ENCODE peak calls at places on chromosomes 1 and 21, in seven cellular contexts. C is heart left ventricle, N is body of pancreas, S is stomach, Z is H1, L is prostate gland, D is Peyer's patch. J is an unnamed sample.

GRCh38 chr21:14046401-14046800 is 164.4 kb downstream of the LIPI start:
- DNase-seq in C (no peak), N (no peak), S (no peak), Z (no peak), L (no peak), D (no peak), J (no peak)

GRCh38 chr1:33541966-33542365 is 69.5 kb downstream of the ZSCAN20 start:
- DNase-seq in C (no peak), N (no peak), S (no peak), Z (no peak), L (no peak), D (no peak), J (no peak)

GRCh38 chr1:55623339-55623738 is 408.2 kb upstream of the USP24 start:
- DNase-seq in C (peak; percentile 63), N (peak; percentile 72), S (no peak), Z (no peak), L (no peak), D (no peak), J (peak; percentile 57)

GRCh38 chr1:229380514-229381160 is 37.8 kb upstream of the CCSAP start:
- DNase-seq in C (no peak), N (no peak), S (no peak), Z (no peak), L (no peak), D (no peak), J (no peak)

GRCh38 chr1:70840260-70840953 is 207.2 kb downstream of the PTGER3 start:
- DNase-seq in C (no peak), N (no peak), S (no peak), Z (no peak), L (no peak), D (no peak), J (no peak)

GRCh38 chr1:165717918-165718515 is 19.7 kb upstream of the ALDH9A1 start:
- DNase-seq in C (peak; percentile 21), N (peak; percentile 73), S (peak; percentile 49), Z (no peak), L (peak; percentile 45), D (peak; percentile 40), J (no peak)

GRCh38 chr1:32246888-32247273 is at the start of gene FAM167B:
- DNase-seq in C (peak; percentile 76), N (no peak), S (no peak), Z (no peak), L (no peak), D (no peak), J (no peak)

GRCh38 chr1:170668301-170668789 is 4.4 kb downstream of the PRRX1 start:
- DNase-seq in C (no peak), N (no peak), S (no peak), Z (no peak), L (no peak), D (no peak), J (no peak)

GRCh38 chr1:34682452-34683223 is 72.2 kb upstream of the GJB5 start:
- DNase-seq in C (no peak), N (no peak), S (no peak), Z (no peak), L (no peak), D (no peak), J (no peak)

GRCh38 chr1:34686531-34686930 is 68.3 kb upstream of the GJB5 start:
- DNase-seq in C (no peak), N (no peak), S (no peak), Z (no peak), L (no peak), D (no peak), J (no peak)

GRCh38 chr1:34684246-34684645 is 70.6 kb upstream of the GJB5 start:
- DNase-seq in C (no peak), N (no peak), S (no peak), Z (peak; percentile 17), L (no peak), D (no peak), J (no peak)

GRCh38 chr1:34683616-34684015 is 71.2 kb upstream of the GJB5 start:
- DNase-seq in C (no peak), N (no peak), S (no peak), Z (no peak), L (no peak), D (no peak), J (no peak)

GRCh38 chr1:34685225-34685624 is 69.6 kb upstream of the GJB5 start:
- DNase-seq in C (no peak), N (no peak), S (no peak), Z (no peak), L (no peak), D (no peak), J (no peak)
- TF ChIP-seq POLR2A in C (no peak), N (no peak), S (no peak), Z (no peak), L (no peak), D (no peak), J (no peak)

GRCh38 chr21:41902946-41903345 is 23.8 kb upstream of the PRDM15 start:
- DNase-seq in C (no peak), N (no peak), S (no peak), Z (no peak), L (no peak), D (no peak), J (no peak)

GRCh38 chr21:41901782-41902181 is 22.6 kb upstream of the PRDM15 start:
- DNase-seq in C (no peak), N (no peak), S (no peak), Z (no peak), L (no peak), D (no peak), J (no peak)

GRCh38 chr21:41901099-41901498 is 22.0 kb upstream of the PRDM15 start:
- DNase-seq in C (no peak), N (peak; percentile 89), S (peak; percentile 53), Z (no peak), L (no peak), D (no peak), J (no peak)

GRCh38 chr21:41906770-41907169 is 27.6 kb upstream of the PRDM15 start:
- DNase-seq in C (no peak), N (no peak), S (no peak), Z (no peak), L (no peak), D (no peak), J (no peak)

DNA sequence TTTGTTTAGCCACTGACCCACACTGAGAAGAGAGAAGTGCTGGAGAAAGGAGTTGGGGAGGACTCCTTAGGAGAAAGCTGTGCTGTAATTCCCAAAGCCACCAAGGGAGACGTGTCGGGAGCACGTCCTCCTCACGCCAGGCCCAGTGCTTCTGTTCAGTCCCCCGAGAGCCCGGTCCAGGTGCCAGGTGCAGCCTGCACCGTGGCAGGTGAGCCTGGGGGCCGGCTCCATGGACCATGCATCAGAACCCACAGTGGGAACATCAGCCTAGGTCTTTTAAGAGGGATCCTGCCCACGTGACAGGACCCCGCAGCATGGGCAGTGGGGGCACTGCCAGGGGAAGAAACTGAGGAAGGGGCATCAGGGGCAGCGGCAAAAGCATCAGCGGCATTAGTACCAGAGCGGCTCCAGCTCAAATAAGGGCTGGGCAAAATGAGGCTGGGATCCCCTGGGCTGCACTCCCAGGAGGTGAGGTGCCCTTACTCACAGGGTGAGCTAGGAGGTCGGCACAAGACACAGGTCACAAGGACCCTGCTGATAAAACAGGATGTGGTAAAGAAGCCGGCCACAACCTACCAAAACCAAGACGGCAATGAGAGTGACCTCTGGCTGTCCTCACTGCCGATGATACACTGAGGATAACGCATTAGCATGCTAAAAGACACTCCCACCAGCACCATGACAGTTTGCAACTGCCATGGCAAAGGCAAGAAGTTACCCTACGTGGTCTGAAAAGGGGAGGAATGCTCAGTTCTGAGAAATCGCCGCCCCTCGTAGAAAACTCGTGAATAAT is 24.6 kb upstream of the PRDM15 start:
- DNase-seq in C (no peak), N (no peak), S (no peak), Z (no peak), L (no peak), D (no peak), J (no peak)
- H3K4me1 ChIP-seq in C (no peaks in the 10 kb centered on the region), N (peaks cover 20% of the 10 kb centered on the region), S (peaks cover 7% of the 10 kb centered on the region), Z (no peaks in the 10 kb centered on the region), L (no peaks in the 10 kb centered on the region), D (no peaks in the 10 kb centered on the region), J (peaks cover 2% of the 10 kb centered on the region)

DNA sequence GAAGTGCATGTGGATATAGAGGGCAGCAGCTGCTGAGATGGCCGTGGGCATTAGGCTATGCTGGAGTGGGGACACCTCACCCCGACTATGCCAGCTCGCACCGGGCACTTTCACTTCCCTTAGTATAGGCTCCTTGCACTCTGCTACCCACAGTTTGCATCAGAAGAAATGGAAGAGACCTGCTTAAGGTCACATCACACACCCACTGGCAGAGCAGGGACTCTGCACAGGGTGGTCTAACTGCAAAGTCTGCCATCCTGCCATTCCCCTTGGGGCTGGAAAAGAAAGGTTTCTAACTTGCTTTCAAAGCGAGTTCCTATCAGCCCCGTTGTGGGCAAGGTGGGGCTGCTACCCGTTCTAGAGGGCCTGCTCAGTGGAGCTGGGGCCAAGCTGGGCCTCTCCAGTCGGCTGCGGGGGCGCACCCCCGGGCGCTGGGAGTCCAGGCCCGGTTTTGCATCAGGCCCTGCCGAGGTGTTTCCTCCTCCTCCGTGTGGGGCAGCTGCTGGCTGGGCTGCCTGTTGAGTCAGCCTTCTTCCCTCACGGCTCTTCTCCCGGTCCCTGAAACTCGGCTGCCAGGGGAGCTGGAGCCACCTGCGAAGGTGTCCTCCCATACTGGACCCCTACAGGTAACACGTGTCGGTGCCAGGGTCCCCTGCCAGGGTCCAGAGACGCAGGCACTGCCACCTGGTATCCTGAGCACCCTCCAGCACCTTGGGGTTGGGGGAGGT is at the start of gene SYTL1:
- DNase-seq in C (no peak), N (peak; percentile 84), S (peak; percentile 82), Z (no peak), L (peak; percentile 72), D (peak; percentile 78), J (no peak)
- TF ChIP-seq POLR2A in C (no peak), N (peak; percentile 79), S (no peak), Z (no peak), L (peak; percentile 65), D (no peak), J (no peak)

DNA sequence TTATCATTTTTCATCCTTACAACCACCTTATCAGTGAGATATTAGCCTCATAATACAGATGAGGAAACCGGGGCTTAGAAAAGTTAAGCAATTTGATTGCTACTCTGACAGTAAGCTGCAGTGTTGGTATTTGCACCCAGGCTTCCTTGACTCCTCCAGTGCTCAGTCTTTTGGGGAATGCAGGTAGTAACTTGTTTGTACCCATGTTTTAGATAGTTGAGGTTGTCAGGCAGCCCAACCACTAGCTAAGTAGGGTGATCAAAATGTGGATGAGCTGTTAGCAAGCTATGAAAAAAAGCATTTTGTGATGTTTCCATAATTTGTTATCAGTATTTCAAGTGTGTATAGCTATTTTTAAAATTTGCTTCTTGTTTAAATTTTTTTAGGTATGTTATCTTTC is 80.8 kb downstream of the SASS6 start:
- DNase-seq in C (no peak), N (no peak), S (no peak), Z (no peak), L (no peak), D (no peak), J (no peak)
- H3K4me1 ChIP-seq in C (peaks cover 7% of the 10 kb centered on the region), N (peaks cover 29% of the 10 kb centered on the region), S (peaks cover 48% of the 10 kb centered on the region), Z (peaks cover 2% of the 10 kb centered on the region), L (no peaks in the 10 kb centered on the region), D (no peaks in the 10 kb centered on the region), J (peaks cover 11% of the 10 kb centered on the region)

GRCh38 chr1:54488065-54488750 is 59.8 kb upstream of the ACOT11 start:
- DNase-seq in C (peak; percentile 95), N (peak; percentile 94), S (peak; percentile 94), Z (peak; percentile 73), L (peak; percentile 89), D (peak; percentile 82), J (peak; percentile 97)
- TF ChIP-seq POLR2A in C (peak; percentile 51), N (peak; percentile 45), S (no peak), Z (peak; percentile 49), L (peak; percentile 10), D (no peak), J (peak; percentile 44)

DNA sequence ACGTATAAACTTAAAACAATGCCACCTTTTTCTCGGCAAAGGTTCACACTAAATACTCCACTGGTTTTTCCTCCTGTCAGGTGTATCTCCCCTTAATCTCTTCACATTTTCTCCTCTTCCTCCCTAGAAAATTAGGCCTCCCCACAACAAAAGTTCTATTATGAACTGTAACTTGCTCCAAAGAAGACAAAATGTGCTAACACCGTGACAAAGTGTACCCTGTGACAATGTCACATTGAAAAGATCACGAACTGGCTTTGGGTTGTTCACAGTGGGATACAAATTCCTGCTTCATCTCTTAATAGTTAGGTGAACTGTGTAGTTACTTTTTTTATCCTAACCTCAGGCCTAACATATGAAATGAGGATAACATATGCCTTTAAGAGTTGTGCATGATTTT is 6.0 kb downstream of the NUCKS1 start:
- DNase-seq in C (no peak), N (no peak), S (no peak), Z (no peak), L (no peak), D (no peak), J (no peak)
- H3K4me1 ChIP-seq in C (peaks cover 25% of the 10 kb centered on the region), N (peaks cover 42% of the 10 kb centered on the region), S (peaks cover 77% of the 10 kb centered on the region), Z (peaks cover 11% of the 10 kb centered on the region), L (no peaks in the 10 kb centered on the region), D (peaks cover 25% of the 10 kb centered on the region), J (peaks cover 7% of the 10 kb centered on the region)

J was measured in ovary.